ENCODE peak calls at places on chromosomes 2 and 18, in eight cellular contexts. N, P, I, L, A, S, H and M are unnamed samples. For H3K4me1, the result is how much of the 10 kb centered on the place peaks cover.

GRCh38 chr2:46179037-46179621 is 118.1 kb upstream of the EPAS1 start:
- DNase-seq in A (peak), P (peak), N (peak), S (peak), I (peak), L (peak), H (no peak), M (peak)

GRCh38 chr2:174663572-174663971 is 66.0 kb upstream of the WIPF1 start:
- DNase-seq in S (no peak), A (no peak), L (no peak), N (no peak), P (peak), H (no peak), I (no peak), M (peak)

GRCh38 chr18:9337875-9338274 is 3.3 kb downstream of the TWSG1 start:
- DNase-seq in H (no peak), I (no peak), A (no peak), N (no peak), P (no peak), S (no peak), L (no peak), M (peak)

GRCh38 chr2:60565472-60565871 is 12.0 kb upstream of the BCL11A start:
- DNase-seq in L (no peak), P (peak), H (peak), A (no peak), I (peak), N (no peak), S (no peak), M (no peak)

GRCh38 chr2:196473617-196474016 is 165.9 kb upstream of the CCDC150 start:
- DNase-seq in I (no peak), L (no peak), P (no peak), H (no peak), S (peak), N (no peak), A (no peak), M (no peak)

GRCh38 chr2:8994386-8994785 is 9.1 kb downstream of the MBOAT2 start:
- DNase-seq in I (no peak), P (no peak), N (no peak), H (no peak), S (no peak), L (no peak), A (no peak), M (no peak)

GRCh38 chr2:84797271-84797670 is 83.6 kb downstream of the TRABD2A start:
- DNase-seq in H (no peak), I (no peak), A (no peak), N (no peak), P (no peak), S (no peak), L (no peak), M (no peak)

GRCh38 chr2:103144837-103145236 is 383.0 kb downstream of the TMEM182 start:
- DNase-seq in L (no peak), S (no peak), A (no peak), N (no peak), H (no peak), P (no peak), I (no peak), M (no peak)

GRCh38 chr2:180056367-180057118 is 49.4 kb upstream of the CWC22 start:
- DNase-seq in N (no peak), L (no peak), A (no peak), I (no peak), P (no peak), S (no peak), H (peak), M (no peak)
- H3K4me3 ChIP-seq in N (no peak), L (no peak), A (no peak), I (no peak), P (no peak), S (no peak), H (no peak), M (no peak)

DNA sequence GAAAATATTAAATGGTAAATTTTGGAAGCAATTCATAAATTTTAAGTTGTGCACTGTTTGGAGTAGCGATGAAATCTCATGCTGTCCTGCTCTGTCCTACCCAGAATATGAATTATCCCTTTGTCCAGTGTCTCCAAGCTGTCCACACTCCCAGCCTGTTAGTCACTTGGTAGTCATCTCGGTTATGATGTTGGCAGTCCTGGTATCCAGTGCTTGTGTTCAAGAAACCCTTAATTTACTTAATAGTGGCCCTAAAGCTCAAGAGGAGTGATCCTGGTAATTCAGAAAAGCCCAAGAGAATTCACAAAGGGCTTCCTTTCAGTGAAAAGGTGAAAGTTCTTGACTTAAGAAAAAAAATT is 71.8 kb upstream of the STAM2 start:
- DNase-seq in A (no peak), P (no peak), I (no peak), L (no peak), S (no peak), H (no peak), N (no peak), M (no peak)
- H3K4me1 ChIP-seq in A (under half), P (under half), I (under half), L (under half), S (under half), H (under half), N (under half), M (under half)

GRCh38 chr18:21363411-21363810 is 121.4 kb downstream of the GREB1L start:
- DNase-seq in N (no peak), L (no peak), I (no peak), A (no peak), H (no peak), S (no peak), P (no peak), M (no peak)

GRCh38 chr18:21361297-21361880 is 119.4 kb downstream of the GREB1L start:
- DNase-seq in N (no peak), S (no peak), L (no peak), H (no peak), A (no peak), I (no peak), P (no peak), M (no peak)

GRCh38 chr18:21359746-21360145 is 117.7 kb downstream of the GREB1L start:
- DNase-seq in N (no peak), I (no peak), P (no peak), H (no peak), L (no peak), A (no peak), S (no peak), M (no peak)

GRCh38 chr18:21364471-21364870 is 122.4 kb downstream of the GREB1L start:
- DNase-seq in S (no peak), H (peak), L (no peak), N (no peak), A (no peak), P (no peak), I (no peak), M (no peak)

DNA sequence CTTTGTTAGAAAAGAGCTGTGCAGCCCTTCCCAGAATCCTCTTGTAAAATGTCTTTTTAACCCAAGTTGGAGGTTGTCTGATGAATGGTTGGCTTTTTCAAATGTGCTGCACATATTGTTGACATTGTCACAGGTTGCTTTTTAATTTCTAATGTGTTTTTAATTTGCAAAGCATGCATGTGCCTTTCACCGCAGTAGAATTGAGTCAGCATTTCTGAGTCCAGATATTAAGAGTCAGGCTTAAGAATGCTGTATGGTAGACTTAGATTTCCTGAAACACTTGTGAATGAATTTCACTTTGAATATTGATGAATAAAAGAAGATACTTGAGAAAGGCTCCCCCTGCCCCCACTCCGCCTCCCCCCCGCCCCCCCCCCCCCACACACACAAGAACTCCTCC is 120.9 kb downstream of the GREB1L start:
- DNase-seq in S (no peak), I (no peak), L (no peak), P (no peak), A (no peak), H (no peak), N (no peak), M (no peak)
- H3K4me3 ChIP-seq in S (no peak), I (no peak), L (no peak), P (no peak), A (no peak), H (no peak), N (no peak), M (no peak)

DNA sequence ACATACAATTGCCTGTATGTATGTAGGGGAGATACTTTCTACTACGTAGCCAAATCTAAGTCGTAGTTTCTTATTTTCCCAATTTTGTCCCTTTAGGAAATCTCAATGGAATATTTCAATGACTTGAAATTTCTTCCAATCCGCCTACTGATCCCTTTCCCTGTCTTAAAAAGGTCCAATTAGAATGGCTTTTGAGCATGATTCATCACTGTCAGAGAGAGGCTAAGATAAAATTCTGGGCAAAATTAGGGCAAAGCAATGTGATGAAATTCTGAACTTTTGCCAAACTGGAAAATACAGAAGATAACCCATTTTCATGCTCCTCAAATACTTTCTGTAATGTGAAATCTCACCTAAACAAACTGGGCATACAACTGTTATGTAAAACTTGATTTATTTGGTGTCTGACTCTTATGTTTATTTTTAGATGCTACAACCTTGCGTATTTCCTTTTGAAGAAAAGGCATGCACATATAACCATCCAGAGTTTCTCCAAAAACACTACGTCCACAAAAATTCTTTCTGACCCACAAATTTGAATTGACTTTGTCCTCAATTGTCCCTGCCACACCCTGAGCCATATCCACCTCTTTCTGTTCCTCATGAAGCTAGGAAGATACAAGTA is 147.1 kb downstream of the IKZF2 start:
- DNase-seq in L (no peak), S (no peak), H (no peak), N (no peak), I (no peak), A (no peak), P (peak), M (no peak)
- H3K4me1 ChIP-seq in L (under half), S (under half), H (under half), N (under half), I (under half), A (under half), P (under half), M (under half)

GRCh38 chr2:232983669-232983991 is 29.4 kb downstream of the NGEF start:
- DNase-seq in A (no peak), N (no peak), I (no peak), S (no peak), P (no peak), H (no peak), L (no peak), M (no peak)

GRCh38 chr2:232981767-232982360 is 31.2 kb downstream of the NGEF start:
- DNase-seq in I (no peak), L (no peak), N (no peak), A (no peak), H (no peak), S (no peak), P (no peak), M (peak)

GRCh38 chr2:232981356-232981755 is 31.7 kb downstream of the NGEF start:
- DNase-seq in H (no peak), P (no peak), I (no peak), L (no peak), N (no peak), A (no peak), S (no peak), M (no peak)

GRCh38 chr2:232984451-232985207 is 28.4 kb downstream of the NGEF start:
- DNase-seq in A (no peak), H (no peak), N (no peak), P (no peak), S (no peak), I (no peak), L (no peak), M (peak)

GRCh38 chr2:232982926-232983668 is 30.0 kb downstream of the NGEF start:
- DNase-seq in P (no peak), S (no peak), A (no peak), H (peak), L (no peak), I (no peak), N (no peak), M (peak)
- H3K4me3 ChIP-seq in P (no peak), S (no peak), A (no peak), H (no peak), L (no peak), I (no peak), N (no peak), M (no peak)

GRCh38 chr2:134252092-134252775 is 1.6 kb upstream of the MGAT5 start:
- DNase-seq in N (no peak), S (no peak), P (no peak), H (no peak), I (no peak), A (no peak), L (no peak), M (no peak)
- H3K4me1 ChIP-seq in N (under half), S (under half), P (under half), H (under half), I (under half), A (under half), L (half or more), M (under half)

GRCh38 chr2:72824224-72824842 is 1.5 kb downstream of the EXOC6B start:
- DNase-seq in L (no peak), P (peak), A (no peak), H (peak), N (no peak), S (no peak), I (no peak), M (peak)
- H3K4me3 ChIP-seq in L (no peak), P (peak), A (no peak), H (peak), N (peak), S (peak), I (peak), M (peak)

DNA sequence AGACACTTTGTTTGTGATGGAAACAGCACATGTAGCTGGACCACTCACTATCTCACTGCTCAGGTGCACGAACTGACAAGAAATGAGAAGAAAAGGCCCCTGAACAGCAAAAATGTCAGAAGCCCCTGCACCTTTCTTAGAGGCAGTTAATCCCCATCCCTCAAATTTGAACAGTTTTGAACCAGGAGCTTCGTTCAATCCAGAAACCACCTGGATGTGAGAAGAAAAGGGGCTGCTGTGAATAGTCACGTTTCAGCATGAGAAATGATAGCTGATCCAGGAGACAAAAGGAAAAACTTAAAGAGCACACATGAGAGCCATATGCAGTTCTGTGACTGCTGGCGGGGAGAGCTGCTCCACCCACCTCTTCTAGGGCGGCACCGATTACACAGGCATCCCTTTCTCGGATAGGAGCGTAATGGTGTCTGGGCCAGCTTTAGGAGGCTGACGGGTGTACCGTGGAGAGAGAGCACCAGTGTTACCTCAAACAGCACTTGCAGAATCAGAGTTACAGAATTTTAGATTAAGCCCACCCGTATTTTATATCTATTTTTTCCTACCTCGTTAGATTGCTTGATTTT is 117.0 kb upstream of the EML6 start:
- DNase-seq in L (no peak), A (no peak), I (no peak), N (no peak), H (no peak), P (no peak), S (peak), M (no peak)
- H3K4me1 ChIP-seq in L (half or more), A (under half), I (half or more), N (under half), H (half or more), P (under half), S (half or more), M (under half)

GRCh38 chr2:149463328-149464002 is 124.1 kb downstream of the MMADHC start:
- DNase-seq in A (no peak), I (no peak), S (no peak), H (no peak), P (no peak), L (no peak), N (no peak), M (no peak)

GRCh38 chr2:149465873-149466272 is 121.7 kb downstream of the MMADHC start:
- DNase-seq in H (no peak), N (no peak), I (no peak), P (no peak), L (no peak), S (no peak), A (no peak), M (no peak)

GRCh38 chr2:149467461-149467860 is 120.1 kb downstream of the MMADHC start:
- DNase-seq in P (peak), S (no peak), N (no peak), A (no peak), H (no peak), I (no peak), L (no peak), M (no peak)

GRCh38 chr2:149464396-149464795 is 123.2 kb downstream of the MMADHC start:
- DNase-seq in A (no peak), P (no peak), H (no peak), I (no peak), L (no peak), N (no peak), S (no peak), M (no peak)

DNA sequence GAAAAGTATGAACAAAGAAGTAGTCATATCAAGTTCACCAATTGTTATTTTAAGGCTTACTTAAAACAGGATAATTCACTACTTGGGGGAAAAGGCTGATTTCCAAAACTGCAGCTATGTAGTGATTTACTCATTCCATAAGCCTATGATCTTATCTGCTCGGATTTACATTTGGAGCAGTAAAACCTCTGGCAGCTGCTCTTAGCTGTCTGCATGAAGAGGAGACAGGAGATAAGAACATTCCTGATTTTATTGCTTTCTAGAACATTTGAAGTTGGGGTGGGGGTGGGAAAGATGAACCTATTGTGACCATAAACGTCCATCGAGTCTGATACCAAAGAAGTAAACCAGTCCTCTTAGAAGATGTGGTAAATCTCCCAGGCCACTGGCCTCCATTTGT is 120.9 kb downstream of the MMADHC start:
- DNase-seq in I (no peak), H (no peak), L (no peak), S (no peak), P (peak), N (no peak), A (no peak), M (no peak)
- H3K4me3 ChIP-seq in I (no peak), H (no peak), L (no peak), S (no peak), P (no peak), N (no peak), A (no peak), M (no peak)

GRCh38 chr18:58058720-58059119 is 14.7 kb downstream of the NEDD4L start:
- DNase-seq in H (no peak), S (no peak), A (no peak), N (no peak), L (no peak), P (no peak), I (no peak), M (no peak)
- H3K4me1 ChIP-seq in H (under half), S (under half), A (under half), N (under half), L (under half), P (under half), I (under half), M (under half)